ENCODE peak calls at places on chromosomes 2 and 18, in five cellular contexts. One of them, this sample, is unnamed.

GRCh38 chr2:171553858-171554257 is 31.6 kb downstream of the CYBRD1 start:
- DNase-seq in PC-3: no peak
- DNase-seq in activated T-helper 1 cell treated with Interleukin-2 at 50 U/mL for 16 hours: no peak
- DNase-seq in GM06990: no peak
- DNase-seq in left colon: no peak
- DNase-seq in this sample: no peak

GRCh38 chr2:181779288-181779871 is 99.1 kb upstream of the NEUROD1 start:
- DNase-seq in PC-3: no peak
- DNase-seq in activated T-helper 1 cell treated with Interleukin-2 at 50 U/mL for 16 hours: no peak
- DNase-seq in GM06990: no peak
- DNase-seq in left colon: no peak
- DNase-seq in this sample: no peak

GRCh38 chr2:1690056-1690775 is 54.1 kb downstream of the PXDN start:
- DNase-seq in PC-3: no peak
- DNase-seq in activated T-helper 1 cell treated with Interleukin-2 at 50 U/mL for 16 hours: no peak
- DNase-seq in GM06990: no peak
- DNase-seq in left colon: no peak
- DNase-seq in this sample: no peak

GRCh38 chr18:79873449-79874110 is 75.8 kb downstream of the KCNG2 start:
- DNase-seq in PC-3: no peak
- DNase-seq in activated T-helper 1 cell treated with Interleukin-2 at 50 U/mL for 16 hours: no peak
- DNase-seq in GM06990: no peak
- DNase-seq in left colon: no peak
- DNase-seq in this sample: no peak

GRCh38 chr2:85591563-85591962 is 4.0 kb upstream of the RNF181 start:
- DNase-seq in PC-3: no peak
- DNase-seq in activated T-helper 1 cell treated with Interleukin-2 at 50 U/mL for 16 hours: no peak
- DNase-seq in GM06990: no peak
- DNase-seq in left colon: no peak
- DNase-seq in this sample: no peak

GRCh38 chr2:182372661-182373060 is 54.2 kb downstream of the PDE1A start:
- DNase-seq in PC-3: peak
- DNase-seq in activated T-helper 1 cell treated with Interleukin-2 at 50 U/mL for 16 hours: no peak
- DNase-seq in GM06990: no peak
- DNase-seq in left colon: peak
- DNase-seq in this sample: peak

GRCh38 chr2:2642906-2643890 is 312.1 kb upstream of the MYT1L start:
- DNase-seq in PC-3: no peak
- DNase-seq in activated T-helper 1 cell treated with Interleukin-2 at 50 U/mL for 16 hours: no peak
- DNase-seq in GM06990: no peak
- DNase-seq in left colon: no peak
- DNase-seq in this sample: no peak

GRCh38 chr18:79970419-79971133 is 6.1 kb downstream of the HSBP1L1 start:
- DNase-seq in PC-3: no peak
- DNase-seq in activated T-helper 1 cell treated with Interleukin-2 at 50 U/mL for 16 hours: no peak
- DNase-seq in GM06990: no peak
- DNase-seq in left colon: no peak
- DNase-seq in this sample: no peak

GRCh38 chr18:12779456-12779855 is 76.6 kb downstream of the PSMG2 start:
- DNase-seq in PC-3: no peak
- DNase-seq in activated T-helper 1 cell treated with Interleukin-2 at 50 U/mL for 16 hours: no peak
- DNase-seq in GM06990: no peak
- DNase-seq in left colon: no peak
- DNase-seq in this sample: no peak

GRCh38 chr2:42854207-42854818 is 61.9 kb upstream of the HAAO start:
- DNase-seq in PC-3: no peak
- DNase-seq in activated T-helper 1 cell treated with Interleukin-2 at 50 U/mL for 16 hours: no peak
- DNase-seq in GM06990: no peak
- DNase-seq in left colon: peak
- DNase-seq in this sample: peak

GRCh38 chr2:48572797-48573196 is 42.8 kb downstream of the STON1 start:
- DNase-seq in PC-3: no peak
- DNase-seq in activated T-helper 1 cell treated with Interleukin-2 at 50 U/mL for 16 hours: no peak
- DNase-seq in GM06990: no peak
- DNase-seq in left colon: no peak
- DNase-seq in this sample: no peak

GRCh38 chr18:49510393-49511115 is 23.5 kb upstream of the C18orf32 start:
- DNase-seq in PC-3: peak
- DNase-seq in activated T-helper 1 cell treated with Interleukin-2 at 50 U/mL for 16 hours: no peak
- DNase-seq in GM06990: peak
- DNase-seq in left colon: peak
- DNase-seq in this sample: peak

GRCh38 chr2:20578895-20579825 is 71.7 kb downstream of the HS1BP3 start:
- DNase-seq in PC-3: peak
- DNase-seq in activated T-helper 1 cell treated with Interleukin-2 at 50 U/mL for 16 hours: no peak
- DNase-seq in GM06990: peak
- DNase-seq in left colon: no peak
- DNase-seq in this sample: peak

GRCh38 chr2:162075689-162076132 is 1.7 kb upstream of the DPP4 start:
- DNase-seq in PC-3: no peak
- DNase-seq in activated T-helper 1 cell treated with Interleukin-2 at 50 U/mL for 16 hours: no peak
- DNase-seq in GM06990: no peak
- DNase-seq in left colon: no peak
- DNase-seq in this sample: no peak

GRCh38 chr2:237613679-237614078 is 13.7 kb upstream of the LRRFIP1 start:
- DNase-seq in PC-3: no peak
- DNase-seq in activated T-helper 1 cell treated with Interleukin-2 at 50 U/mL for 16 hours: no peak
- DNase-seq in GM06990: no peak
- DNase-seq in left colon: no peak
- DNase-seq in this sample: no peak

GRCh38 chr2:147515213-147515612 is 329.6 kb upstream of the ACVR2A start:
- DNase-seq in PC-3: peak
- DNase-seq in activated T-helper 1 cell treated with Interleukin-2 at 50 U/mL for 16 hours: no peak
- DNase-seq in GM06990: no peak
- DNase-seq in left colon: no peak
- DNase-seq in this sample: no peak

GRCh38 chr2:159046966-159047365 is 78.5 kb downstream of the TANC1 start:
- DNase-seq in PC-3: peak
- DNase-seq in activated T-helper 1 cell treated with Interleukin-2 at 50 U/mL for 16 hours: no peak
- DNase-seq in GM06990: no peak
- DNase-seq in left colon: no peak
- DNase-seq in this sample: no peak

GRCh38 chr2:138275881-138276280 is 225.7 kb upstream of the SPOPL start:
- DNase-seq in PC-3: peak
- DNase-seq in activated T-helper 1 cell treated with Interleukin-2 at 50 U/mL for 16 hours: no peak
- DNase-seq in GM06990: no peak
- DNase-seq in left colon: no peak
- DNase-seq in this sample: peak

GRCh38 chr18:12659904-12660605 is 2.1 kb upstream of the SPIRE1 start:
- DNase-seq in PC-3: peak
- DNase-seq in activated T-helper 1 cell treated with Interleukin-2 at 50 U/mL for 16 hours: no peak
- DNase-seq in GM06990: peak
- DNase-seq in left colon: peak
- DNase-seq in this sample: peak

GRCh38 chr2:173802518-173802917 is 162.7 kb downstream of the SP3 start:
- DNase-seq in PC-3: no peak
- DNase-seq in activated T-helper 1 cell treated with Interleukin-2 at 50 U/mL for 16 hours: no peak
- DNase-seq in GM06990: no peak
- DNase-seq in left colon: no peak
- DNase-seq in this sample: no peak

GRCh38 chr18:32598144-32598543 is 127.5 kb upstream of the GAREM1 start:
- DNase-seq in PC-3: no peak
- DNase-seq in activated T-helper 1 cell treated with Interleukin-2 at 50 U/mL for 16 hours: no peak
- DNase-seq in GM06990: no peak
- DNase-seq in left colon: no peak
- DNase-seq in this sample: no peak

GRCh38 chr2:20093263-20094141 is 42.1 kb upstream of the LAPTM4A start:
- DNase-seq in PC-3: peak
- DNase-seq in activated T-helper 1 cell treated with Interleukin-2 at 50 U/mL for 16 hours: no peak
- DNase-seq in GM06990: no peak
- DNase-seq in left colon: peak
- DNase-seq in this sample: peak

GRCh38 chr2:189254268-189254883 is 74.8 kb upstream of the COL5A2 start:
- DNase-seq in PC-3: peak
- DNase-seq in activated T-helper 1 cell treated with Interleukin-2 at 50 U/mL for 16 hours: no peak
- DNase-seq in GM06990: no peak
- DNase-seq in left colon: peak
- DNase-seq in this sample: peak

GRCh38 chr2:201127570-201127969 is 11.6 kb downstream of the CFLAR start:
- DNase-seq in PC-3: no peak
- DNase-seq in activated T-helper 1 cell treated with Interleukin-2 at 50 U/mL for 16 hours: no peak
- DNase-seq in GM06990: no peak
- DNase-seq in left colon: no peak
- DNase-seq in this sample: no peak

GRCh38 chr18:26415041-26415440 is 133.3 kb downstream of the KCTD1 start:
- DNase-seq in PC-3: no peak
- DNase-seq in activated T-helper 1 cell treated with Interleukin-2 at 50 U/mL for 16 hours: no peak
- DNase-seq in GM06990: no peak
- DNase-seq in left colon: no peak
- DNase-seq in this sample: no peak

GRCh38 chr2:15127876-15128275 is 433.3 kb downstream of the NBAS start:
- DNase-seq in PC-3: no peak
- DNase-seq in activated T-helper 1 cell treated with Interleukin-2 at 50 U/mL for 16 hours: no peak
- DNase-seq in GM06990: no peak
- DNase-seq in left colon: no peak
- DNase-seq in this sample: no peak

GRCh38 chr2:226999676-227000075 is 163.8 kb downstream of the RHBDD1 start:
- DNase-seq in PC-3: no peak
- DNase-seq in activated T-helper 1 cell treated with Interleukin-2 at 50 U/mL for 16 hours: no peak
- DNase-seq in GM06990: no peak
- DNase-seq in left colon: no peak
- DNase-seq in this sample: no peak

GRCh38 chr2:79977782-79978181 is 326.8 kb downstream of the LRRTM1 start:
- DNase-seq in PC-3: no peak
- DNase-seq in activated T-helper 1 cell treated with Interleukin-2 at 50 U/mL for 16 hours: no peak
- DNase-seq in GM06990: no peak
- DNase-seq in left colon: no peak
- DNase-seq in this sample: no peak

GRCh38 chr2:120599656-120600055 is 136.0 kb upstream of the GLI2 start:
- DNase-seq in PC-3: no peak
- DNase-seq in activated T-helper 1 cell treated with Interleukin-2 at 50 U/mL for 16 hours: no peak
- DNase-seq in GM06990: no peak
- DNase-seq in left colon: no peak
- DNase-seq in this sample: no peak

GRCh38 chr2:8872821-8873432 is 35.5 kb upstream of the KIDINS220 start:
- DNase-seq in PC-3: peak
- DNase-seq in activated T-helper 1 cell treated with Interleukin-2 at 50 U/mL for 16 hours: no peak
- DNase-seq in GM06990: no peak
- DNase-seq in left colon: no peak
- DNase-seq in this sample: peak

GRCh38 chr2:200483729-200484198 is 26.1 kb downstream of the KCTD18 start:
- DNase-seq in PC-3: peak
- DNase-seq in activated T-helper 1 cell treated with Interleukin-2 at 50 U/mL for 16 hours: no peak
- DNase-seq in GM06990: no peak
- DNase-seq in left colon: peak
- DNase-seq in this sample: peak

GRCh38 chr18:49300538-49300937 is 159.9 kb downstream of the DYM start:
- DNase-seq in PC-3: no peak
- DNase-seq in activated T-helper 1 cell treated with Interleukin-2 at 50 U/mL for 16 hours: no peak
- DNase-seq in GM06990: no peak
- DNase-seq in left colon: no peak
- DNase-seq in this sample: no peak

GRCh38 chr2:31235504-31235902 is 1.6 kb downstream of the EHD3 start:
- DNase-seq in PC-3: peak
- DNase-seq in activated T-helper 1 cell treated with Interleukin-2 at 50 U/mL for 16 hours: no peak
- DNase-seq in GM06990: no peak
- DNase-seq in left colon: no peak
- DNase-seq in this sample: peak

GRCh38 chr2:128286905-128287779 is 31.5 kb downstream of the HS6ST1 start:
- DNase-seq in PC-3: no peak
- DNase-seq in activated T-helper 1 cell treated with Interleukin-2 at 50 U/mL for 16 hours: no peak
- DNase-seq in GM06990: no peak
- DNase-seq in left colon: no peak
- DNase-seq in this sample: no peak

GRCh38 chr2:186093168-186093567 is 354.6 kb downstream of the FSIP2 start:
- DNase-seq in PC-3: no peak
- DNase-seq in activated T-helper 1 cell treated with Interleukin-2 at 50 U/mL for 16 hours: no peak
- DNase-seq in GM06990: no peak
- DNase-seq in left colon: no peak
- DNase-seq in this sample: no peak

GRCh38 chr2:30332791-30333453 is 101.6 kb downstream of the LBH start:
- DNase-seq in PC-3: no peak
- DNase-seq in activated T-helper 1 cell treated with Interleukin-2 at 50 U/mL for 16 hours: no peak
- DNase-seq in GM06990: peak
- DNase-seq in left colon: no peak
- DNase-seq in this sample: no peak

GRCh38 chr2:105301646-105302045 is 27.9 kb downstream of the TGFBRAP1 start:
- DNase-seq in PC-3: no peak
- DNase-seq in activated T-helper 1 cell treated with Interleukin-2 at 50 U/mL for 16 hours: no peak
- DNase-seq in GM06990: no peak
- DNase-seq in left colon: no peak
- DNase-seq in this sample: no peak